ENCODE peak calls at places on chromosome 11, in six cellular contexts. H is CD8-positive, alpha-beta memory T cell; M is ascending aorta; B is iPS-NIHi11; Z is renal cortical epithelial cell; G is ecto neural progenitor cell. D is an unnamed sample.

GRCh38 chr11:126371595-126371994 is 16.1 kb downstream of the ST3GAL4 start:
- DNase-seq in H (no peak), M (no peak), B (no peak), Z (no peak), G (no peak), D (no peak)

GRCh38 chr11:121575250-121575962 is 122.6 kb upstream of the SORL1-AS1 start:
- DNase-seq in H (no peak), M (peak), B (no peak), Z (peak), G (no peak), D (peak)

GRCh38 chr11:72140661-72141060 is 5.1 kb downstream of the FOLR3 start:
- DNase-seq in H (no peak), M (no peak), B (no peak), Z (peak), G (no peak), D (no peak)

GRCh38 chr11:2097356-2097997 is 41.7 kb downstream of the IGF2 start:
- DNase-seq in H (peak), M (no peak), B (peak), Z (peak), G (peak), D (peak)

GRCh38 chr11:62472063-62472884 is 53.4 kb downstream of the SCGB1A1 start:
- DNase-seq in H (no peak), M (no peak), B (no peak), Z (peak), G (no peak), D (peak)

GRCh38 chr11:12800032-12800671 is 125.9 kb downstream of the TEAD1 start:
- DNase-seq in H (no peak), M (no peak), B (peak), Z (peak), G (no peak), D (peak)

GRCh38 chr11:115653926-115654325 is 149.7 kb upstream of the CADM1 start:
- DNase-seq in H (no peak), M (no peak), B (no peak), Z (no peak), G (no peak), D (no peak)

GRCh38 chr11:119416606-119417580 is 6.1 kb downstream of the THY1 start:
- DNase-seq in H (no peak), M (no peak), B (no peak), Z (peak), G (no peak), D (peak)

GRCh38 chr11:117180020-117180419 is 1.5 kb downstream of the SIDT2 start:
- DNase-seq in H (no peak), M (no peak), B (no peak), Z (no peak), G (no peak), D (no peak)

GRCh38 chr11:86805873-86806310 is 5.5 kb downstream of the PRSS23 start:
- DNase-seq in H (peak), M (no peak), B (no peak), Z (peak), G (no peak), D (peak)

GRCh38 chr11:128391809-128392208 is 195.5 kb downstream of the ETS1 start:
- DNase-seq in H (no peak), M (no peak), B (no peak), Z (no peak), G (no peak), D (no peak)

GRCh38 chr11:59510917-59511589 is at the start of gene OR4D9:
- DNase-seq in H (no peak), M (no peak), B (no peak), Z (no peak), G (no peak), D (no peak)

GRCh38 chr11:699753-700152 is 4.1 kb downstream of the TMEM80 start:
- DNase-seq in H (no peak), M (no peak), B (no peak), Z (no peak), G (no peak), D (no peak)

GRCh38 chr11:101456812-101457211 is 127.0 kb downstream of the TRPC6 start:
- DNase-seq in H (no peak), M (no peak), B (no peak), Z (peak), G (no peak), D (peak)

GRCh38 chr11:22671751-22672150 is 5.3 kb downstream of the GAS2 start:
- DNase-seq in H (no peak), M (no peak), B (no peak), Z (no peak), G (no peak), D (no peak)

GRCh38 chr11:72696866-72697428 is 22.7 kb upstream of the PDE2A start:
- DNase-seq in H (no peak), M (no peak), B (peak), Z (no peak), G (peak), D (no peak)

GRCh38 chr11:69008774-69009440 is 4.1 kb downstream of the MRGPRF start:
- DNase-seq in H (no peak), M (peak), B (peak), Z (peak), G (no peak), D (peak)

GRCh38 chr11:46906596-46906995 is 11.8 kb downstream of the LRP4 start:
- DNase-seq in H (no peak), M (no peak), B (peak), Z (no peak), G (no peak), D (no peak)

GRCh38 chr11:4672470-4672869 is 25.2 kb downstream of the OR51E2 start:
- DNase-seq in H (no peak), M (no peak), B (no peak), Z (peak), G (no peak), D (peak)

GRCh38 chr11:4065601-4066377 is 28.8 kb upstream of the RRM1 start:
- DNase-seq in H (no peak), M (no peak), B (no peak), Z (no peak), G (no peak), D (no peak)

GRCh38 chr11:26537341-26537740 is 34.7 kb downstream of the MUC15 start:
- DNase-seq in H (no peak), M (no peak), B (no peak), Z (no peak), G (no peak), D (no peak)

GRCh38 chr11:28860898-28861297 is 752.7 kb downstream of the METTL15 start:
- DNase-seq in H (no peak), M (no peak), B (no peak), Z (peak), G (no peak), D (peak)

GRCh38 chr11:65420506-65421203 is 1.9 kb upstream of the NEAT1 start:
- DNase-seq in H (no peak), M (no peak), B (no peak), Z (peak), G (no peak), D (no peak)

GRCh38 chr11:30365793-30366517 is 43.1 kb downstream of the ARL14EP start:
- DNase-seq in H (no peak), M (no peak), B (no peak), Z (no peak), G (no peak), D (no peak)

GRCh38 chr11:45538939-45539338 is 126.5 kb downstream of the CHST1 start:
- DNase-seq in H (no peak), M (no peak), B (no peak), Z (no peak), G (no peak), D (no peak)

GRCh38 chr11:7573558-7574296 is 59.9 kb downstream of the PPFIBP2 start:
- DNase-seq in H (no peak), M (no peak), B (peak), Z (no peak), G (no peak), D (no peak)

GRCh38 chr11:2416765-2417164 is 16.2 kb downstream of the TSSC4 start:
- DNase-seq in H (no peak), M (no peak), B (no peak), Z (no peak), G (no peak), D (no peak)

GRCh38 chr11:131464024-131464423 is 93.6 kb downstream of the NTM start:
- DNase-seq in H (no peak), M (no peak), B (no peak), Z (no peak), G (no peak), D (peak)

GRCh38 chr11:111675891-111676290 is 73.6 kb downstream of the SIK2 start:
- DNase-seq in H (no peak), M (no peak), B (no peak), Z (no peak), G (no peak), D (no peak)

GRCh38 chr11:19849947-19850593 is 137.4 kb downstream of the NAV2 start:
- DNase-seq in H (no peak), M (no peak), B (no peak), Z (no peak), G (no peak), D (peak)

GRCh38 chr11:121328967-121329653 is 36.5 kb downstream of the SC5D start:
- DNase-seq in H (no peak), M (no peak), B (no peak), Z (no peak), G (no peak), D (no peak)

GRCh38 chr11:122804161-122804560 is 34.1 kb upstream of the CRTAM start:
- DNase-seq in H (no peak), M (no peak), B (no peak), Z (peak), G (no peak), D (peak)

D was measured in kidney tubule cell.